ENCODE peak calls at places on chromosomes 13 and 19, in five cellular contexts. One of them, this sample, is unnamed. For H3K4me1, the result is how much of the 10 kb centered on the place peaks cover.

GRCh38 chr13:77492982-77493381 is 42.5 kb upstream of the SCEL start:
- DNase-seq in HepG2: peak
- DNase-seq in K562: no peak
- DNase-seq in H1: no peak
- DNase-seq in GM12878: no peak
- DNase-seq in this sample: peak

GRCh38 chr19:35153701-35154534 is 617 bp upstream of the FXYD5 start:
- DNase-seq in HepG2: no peak
- DNase-seq in K562: peak
- DNase-seq in H1: no peak
- DNase-seq in GM12878: no peak
- DNase-seq in this sample: no peak

GRCh38 chr13:92175330-92175729 is 776.9 kb downstream of the GPC5 start:
- DNase-seq in HepG2: peak
- DNase-seq in K562: no peak
- DNase-seq in H1: no peak
- DNase-seq in GM12878: no peak
- DNase-seq in this sample: no peak

GRCh38 chr19:18221815-18222725 is 4.2 kb downstream of the PDE4C start:
- DNase-seq in HepG2: peak
- DNase-seq in K562: no peak
- DNase-seq in H1: no peak
- DNase-seq in GM12878: no peak
- DNase-seq in this sample: no peak

GRCh38 chr13:24276310-24276709 is 33.1 kb upstream of the C1QTNF9 start:
- DNase-seq in HepG2: no peak
- DNase-seq in K562: no peak
- DNase-seq in H1: no peak
- DNase-seq in GM12878: peak
- DNase-seq in this sample: no peak

GRCh38 chr19:40241809-40242384 is 15.4 kb upstream of the CCNP start:
- DNase-seq in HepG2: no peak
- DNase-seq in K562: no peak
- DNase-seq in H1: no peak
- DNase-seq in GM12878: no peak
- DNase-seq in this sample: no peak

GRCh38 chr13:36001561-36001960 is 129.6 kb downstream of the DCLK1 start:
- DNase-seq in HepG2: no peak
- DNase-seq in K562: no peak
- DNase-seq in H1: no peak
- DNase-seq in GM12878: no peak
- DNase-seq in this sample: no peak

GRCh38 chr19:30895946-30896345 is 453.3 kb downstream of the TSHZ3 start:
- DNase-seq in HepG2: no peak
- DNase-seq in K562: no peak
- DNase-seq in H1: no peak
- DNase-seq in GM12878: no peak
- DNase-seq in this sample: no peak

GRCh38 chr13:20198781-20199180 is 6.0 kb upstream of the GJB2 start:
- DNase-seq in HepG2: peak
- DNase-seq in K562: no peak
- DNase-seq in H1: no peak
- DNase-seq in GM12878: no peak
- DNase-seq in this sample: no peak

GRCh38 chr19:6125571-6125989 is 9.9 kb upstream of the ACSBG2 start:
- DNase-seq in HepG2: peak
- DNase-seq in K562: peak
- DNase-seq in H1: peak
- DNase-seq in GM12878: peak
- DNase-seq in this sample: peak

GRCh38 chr13:39656325-39656677 is 839 bp downstream of the COG6 start:
- DNase-seq in HepG2: no peak
- DNase-seq in K562: no peak
- DNase-seq in H1: no peak
- DNase-seq in GM12878: no peak
- DNase-seq in this sample: no peak

GRCh38 chr13:39527961-39528720 is 74.9 kb downstream of the LHFPL6 start:
- DNase-seq in HepG2: no peak
- DNase-seq in K562: no peak
- DNase-seq in H1: no peak
- DNase-seq in GM12878: no peak
- DNase-seq in this sample: peak

GRCh38 chr13:30713133-30713532 is 22.2 kb upstream of the ALOX5AP start:
- DNase-seq in HepG2: no peak
- DNase-seq in K562: no peak
- DNase-seq in H1: no peak
- DNase-seq in GM12878: no peak
- DNase-seq in this sample: no peak

GRCh38 chr19:1130801-1131717 is 27.3 kb downstream of the GPX4 start:
- DNase-seq in HepG2: no peak
- DNase-seq in K562: no peak
- DNase-seq in H1: no peak
- DNase-seq in GM12878: no peak
- DNase-seq in this sample: no peak

GRCh38 chr19:52943134-52943883 is 19.4 kb downstream of the ZNF816 start:
- DNase-seq in HepG2: no peak
- DNase-seq in K562: no peak
- DNase-seq in H1: no peak
- DNase-seq in GM12878: no peak
- DNase-seq in this sample: no peak

GRCh38 chr19:52945652-52946321 is 16.9 kb downstream of the ZNF816 start:
- DNase-seq in HepG2: no peak
- DNase-seq in K562: no peak
- DNase-seq in H1: no peak
- DNase-seq in GM12878: no peak
- DNase-seq in this sample: no peak

GRCh38 chr19:52942371-52943133 is 19.3 kb upstream of the ZNF888 start:
- DNase-seq in HepG2: peak
- DNase-seq in K562: peak
- DNase-seq in H1: no peak
- DNase-seq in GM12878: peak
- DNase-seq in this sample: peak

GRCh38 chr19:52941941-52942370 is 18.7 kb upstream of the ZNF888 start:
- DNase-seq in HepG2: no peak
- DNase-seq in K562: peak
- DNase-seq in H1: no peak
- DNase-seq in GM12878: no peak
- DNase-seq in this sample: no peak

DNA sequence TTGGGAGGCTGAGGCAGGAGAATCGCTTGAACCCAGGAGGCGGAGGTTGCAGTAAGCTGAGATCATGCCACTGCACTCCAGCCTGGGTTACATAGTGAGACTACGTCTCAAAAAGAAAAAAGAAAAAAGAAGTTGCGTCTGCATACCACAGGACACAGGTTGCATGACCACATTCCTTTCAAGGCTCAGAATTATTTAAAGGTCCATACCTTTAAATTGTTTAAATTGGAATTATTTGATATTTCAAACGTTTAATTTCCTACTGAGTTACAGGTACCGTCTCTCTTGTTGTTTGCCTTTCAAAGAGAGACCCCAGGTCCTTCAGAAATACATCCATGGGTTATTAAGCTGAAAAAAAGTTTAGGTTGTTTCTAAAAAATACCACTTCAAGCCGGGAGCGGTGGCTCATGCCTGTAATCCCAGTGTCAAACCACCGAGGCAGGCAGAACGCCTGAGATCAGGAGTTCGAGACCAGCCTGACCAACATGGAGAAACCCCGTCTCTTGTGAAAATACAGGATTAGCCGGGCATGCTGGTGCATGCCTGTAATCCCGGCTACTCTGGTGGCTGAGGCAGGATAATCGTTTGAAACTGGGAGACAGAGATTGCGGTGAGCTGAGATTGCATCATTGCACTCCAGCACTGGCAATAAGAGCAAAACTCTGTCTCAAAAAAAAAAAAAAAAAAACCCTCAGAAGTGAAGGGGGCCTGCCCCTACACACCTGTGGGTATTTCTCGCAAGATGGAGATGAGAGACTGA is 18.6 kb downstream of the ZNF816 start:
- DNase-seq in HepG2: peak
- DNase-seq in K562: no peak
- DNase-seq in H1: no peak
- DNase-seq in GM12878: no peak
- DNase-seq in this sample: no peak
- TF ChIP-seq YY1 in HepG2: no peak
- TF ChIP-seq YY1 in K562: no peak
- TF ChIP-seq YY1 in H1: no peak
- TF ChIP-seq YY1 in GM12878: no peak
- TF ChIP-seq YY1 in this sample: no peak

GRCh38 chr19:51365211-51366049 is 758 bp downstream of the ETFB start:
- DNase-seq in HepG2: peak
- DNase-seq in K562: peak
- DNase-seq in H1: no peak
- DNase-seq in GM12878: no peak
- DNase-seq in this sample: no peak
- TF ChIP-seq ZNF274 in HepG2: peak
- TF ChIP-seq ZNF274 in K562: no peak
- TF ChIP-seq ZNF274 in H1: no peak
- TF ChIP-seq ZNF274 in GM12878: no peak
- TF ChIP-seq ZNF274 in this sample: no peak

GRCh38 chr13:46164661-46165060 is 17.3 kb downstream of the LCP1 start:
- DNase-seq in HepG2: no peak
- DNase-seq in K562: no peak
- DNase-seq in H1: no peak
- DNase-seq in GM12878: no peak
- DNase-seq in this sample: no peak
- H3K4me1 ChIP-seq in HepG2: under half
- H3K4me1 ChIP-seq in K562: under half
- H3K4me1 ChIP-seq in H1: under half
- H3K4me1 ChIP-seq in GM12878: under half
- H3K4me1 ChIP-seq in this sample: under half

DNA sequence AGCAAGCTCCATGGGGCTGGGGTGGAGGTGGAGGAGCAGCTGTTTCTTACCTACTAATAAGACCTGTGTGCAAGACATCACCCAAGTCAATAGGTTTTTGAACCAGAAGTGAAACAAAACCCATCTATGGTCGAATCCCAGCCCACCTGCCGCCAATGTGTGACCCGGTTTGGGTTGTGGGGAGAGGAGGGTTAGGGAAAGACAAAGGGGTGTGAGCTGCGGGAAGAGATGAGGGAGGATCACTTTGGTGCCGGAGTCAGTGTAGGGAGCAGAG is 641 bp downstream of the LPAR2 start:
- DNase-seq in HepG2: no peak
- DNase-seq in K562: no peak
- DNase-seq in H1: no peak
- DNase-seq in GM12878: no peak
- DNase-seq in this sample: no peak
- TF ChIP-seq YY1 in HepG2: no peak
- TF ChIP-seq YY1 in K562: no peak
- TF ChIP-seq YY1 in H1: no peak
- TF ChIP-seq YY1 in GM12878: no peak
- TF ChIP-seq YY1 in this sample: no peak

This sample was measured in HCT116.